ENCODE peak calls at places on chromosomes 4 and X, in six cellular contexts. C is stimulated activated CD8-positive, alpha-beta memory T cell treated with anti-CD3 and anti-CD28 coated beads, Interleukin-12 subunit alpha, Interleukin-12 subunit beta, amount 100 ng/mL, for 4 hours; A is iris pigment epithelial cell; S is left ventricle myocardium inferior; P is HCEC 1CT; O is testis. T is an unnamed sample.

GRCh38 chrX:4710618-4711433 is 997.4 kb upstream of the PRKX start:
- DNase-seq in O (peak; percentile 54), P (no peak), A (peak; percentile 0), C (no peak), S (no peak), T (peak; percentile 1)

GRCh38 chrX:38803609-38804480 is 2.6 kb downstream of the MID1IP1 start:
- DNase-seq in S (peak; percentile 85), C (peak; percentile 29), O (peak; percentile 87), A (peak; percentile 54), P (peak; percentile 75), T (peak; percentile 79)

GRCh38 chr4:89438102-89438831 is 130.7 kb upstream of the GPRIN3 start:
- DNase-seq in A (peak; percentile 51), P (peak; percentile 24), S (no peak), O (peak; percentile 66), C (peak; percentile 7), T (peak; percentile 50)

GRCh38 chr4:107008115-107008514 is 28.0 kb downstream of the DKK2 start:
- DNase-seq in C (no peak), O (no peak), P (no peak), S (no peak), A (no peak), T (no peak)

GRCh38 chrX:81120270-81120935 is 81.3 kb downstream of the HMGN5 start:
- DNase-seq in O (no peak), A (no peak), C (no peak), S (no peak), P (no peak), T (no peak)

GRCh38 chr4:14117575-14118228 is 490.2 kb upstream of the BOD1L1 start:
- DNase-seq in A (no peak), S (no peak), O (no peak), P (no peak), C (no peak), T (no peak)

GRCh38 chr4:141497627-141498026 is 138.8 kb upstream of the IL15 start:
- DNase-seq in C (no peak), P (no peak), S (no peak), O (no peak), A (no peak), T (no peak)

GRCh38 chrX:33211356-33212254 is at the start of gene DMD:
- DNase-seq in O (peak; percentile 49), S (peak; percentile 17), C (no peak), P (peak; percentile 89), A (peak; percentile 87), T (no peak)

GRCh38 chrX:10157545-10157944 is 770 bp downstream of the CLCN4 start:
- DNase-seq in S (no peak), O (no peak), C (no peak), A (peak; percentile 58), P (peak; percentile 15), T (no peak)

T was measured in K562.